ENCODE peak calls at places on chromosome 11, in eight cellular contexts. O is GM23248; P is mesendoderm; G is right lobe of liver; N is lower lobe of right lung; I is Caco-2; M is CD8-positive, alpha-beta memory T cell; D is CD4-positive, alpha-beta memory T cell. W is an unnamed sample. For H3K4me1, H3K36me3 and H3K27me3, the result is how much of the 10 kb centered on the place peaks cover.

GRCh38 chr11:71372693-71373657 is 75.2 kb downstream of the DHCR7 start:
- DNase-seq in I (no peak), N (no peak), D (no peak), M (no peak), P (peak), G (no peak), O (peak), W (no peak)

GRCh38 chr11:96267490-96268010 is 75.4 kb downstream of the MAML2 start:
- DNase-seq in G (no peak), N (no peak), I (no peak), O (no peak), P (no peak), M (no peak), D (peak), W (no peak)

GRCh38 chr11:100308202-100308601 is 378.9 kb upstream of the ARHGAP42 start:
- DNase-seq in D (no peak), P (no peak), M (no peak), O (no peak), N (no peak), G (no peak), I (no peak), W (no peak)

GRCh38 chr11:109998921-109999320 is 94.3 kb upstream of the ZC3H12C start:
- DNase-seq in P (no peak), O (no peak), D (no peak), G (no peak), M (no peak), N (no peak), I (no peak), W (no peak)

GRCh38 chr11:31340903-31341572 is 28.5 kb downstream of the DCDC1 start:
- DNase-seq in M (no peak), N (no peak), G (no peak), I (no peak), O (peak), P (peak), D (peak), W (no peak)

GRCh38 chr11:8243458-8243857 is 20.2 kb downstream of the LMO1 start:
- DNase-seq in M (no peak), O (no peak), G (no peak), I (no peak), D (no peak), P (no peak), N (no peak), W (no peak)

GRCh38 chr11:1005913-1006312 is 30.6 kb downstream of the MUC6 start:
- DNase-seq in D (no peak), O (no peak), M (no peak), N (no peak), P (no peak), I (no peak), G (no peak), W (no peak)

GRCh38 chr11:2752923-2753322 is 53.1 kb upstream of the KCNQ1OT1 start:
- DNase-seq in N (peak), I (peak), G (no peak), O (no peak), P (no peak), M (no peak), D (no peak), W (peak)

GRCh38 chr11:32575070-32575469 is 8.6 kb upstream of the EIF3M start:
- DNase-seq in G (no peak), N (no peak), M (no peak), P (peak), D (no peak), O (no peak), I (peak), W (no peak)

GRCh38 chr11:78331711-78332110 is 85.9 kb downstream of the GAB2 start:
- DNase-seq in G (no peak), P (no peak), I (no peak), M (no peak), O (no peak), N (no peak), D (no peak), W (no peak)

GRCh38 chr11:74726547-74727182 is 4.6 kb downstream of the CHRDL2 start:
- DNase-seq in D (peak), I (peak), O (peak), N (peak), M (peak), P (peak), G (peak), W (peak)

GRCh38 chr11:42768576-42768975 is 543.2 kb upstream of the API5 start:
- DNase-seq in D (no peak), P (no peak), O (no peak), N (no peak), G (no peak), M (no peak), I (no peak), W (no peak)

GRCh38 chr11:68297812-68298658 is 14.4 kb upstream of the LRP5 start:
- DNase-seq in P (peak), N (peak), M (peak), O (peak), I (peak), D (peak), G (peak), W (peak)

GRCh38 chr11:43735931-43736330 is 55.4 kb downstream of the HSD17B12 start:
- DNase-seq in P (no peak), G (no peak), D (no peak), I (no peak), N (no peak), M (no peak), O (peak), W (no peak)

GRCh38 chr11:10294289-10294953 is 402 bp upstream of the SBF2 start:
- DNase-seq in P (peak), O (peak), N (peak), G (peak), I (peak), D (no peak), M (no peak), W (peak)

GRCh38 chr11:16856022-16856471 is 117.6 kb downstream of the C11orf58 start:
- DNase-seq in I (no peak), O (no peak), N (no peak), P (no peak), D (no peak), M (no peak), G (no peak), W (no peak)

GRCh38 chr11:121795206-121795605 is 320.8 kb downstream of the BLID start:
- DNase-seq in G (no peak), I (no peak), P (no peak), D (no peak), O (no peak), N (no peak), M (no peak), W (no peak)

GRCh38 chr11:112837162-112837826 is 123.9 kb upstream of the NCAM1 start:
- DNase-seq in M (no peak), P (peak), O (peak), G (peak), N (no peak), D (no peak), I (no peak), W (no peak)

GRCh38 chr11:65903715-65904114 is 3.5 kb upstream of the FOSL1 start:
- DNase-seq in P (no peak), M (no peak), D (no peak), G (no peak), N (no peak), O (no peak), I (no peak), W (no peak)

GRCh38 chr11:65911682-65912568 is 6.9 kb downstream of the C11orf68 start:
- DNase-seq in I (peak), D (no peak), M (no peak), P (peak), N (no peak), O (peak), G (no peak), W (peak)

GRCh38 chr11:65907878-65908277 is 7.7 kb upstream of the FOSL1 start:
- DNase-seq in I (no peak), N (no peak), O (no peak), D (no peak), P (no peak), M (no peak), G (no peak), W (no peak)

GRCh38 chr11:65903068-65903481 is 2.9 kb upstream of the FOSL1 start:
- DNase-seq in G (no peak), N (no peak), M (no peak), P (peak), O (peak), I (peak), D (no peak), W (no peak)

DNA sequence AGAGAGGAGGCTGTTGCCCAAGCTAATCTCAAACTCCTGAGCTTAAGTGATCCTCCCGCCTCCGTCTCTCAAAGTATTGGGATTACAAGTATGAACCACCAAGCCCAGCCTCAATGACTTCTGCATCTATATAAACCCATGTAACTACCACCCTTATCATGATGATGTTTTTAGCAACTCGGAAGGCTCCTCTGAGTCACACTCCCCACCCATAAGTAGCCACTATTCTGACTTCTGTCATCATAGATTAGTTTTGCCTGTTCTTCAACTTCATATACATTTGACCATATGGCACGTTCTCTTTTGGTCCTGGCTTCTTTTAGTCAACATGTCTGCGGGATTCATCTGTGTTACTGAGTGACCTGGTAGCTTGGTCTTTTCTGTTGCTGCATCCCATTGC is 6.4 kb upstream of the FOSL1 start:
- DNase-seq in I (no peak), N (no peak), G (no peak), P (no peak), O (peak), M (no peak), D (no peak), W (no peak)
- H3K4me1 ChIP-seq in I (under half), N (under half), G (under half), P (under half), O (under half), M (under half), D (under half), W (under half)

DNA sequence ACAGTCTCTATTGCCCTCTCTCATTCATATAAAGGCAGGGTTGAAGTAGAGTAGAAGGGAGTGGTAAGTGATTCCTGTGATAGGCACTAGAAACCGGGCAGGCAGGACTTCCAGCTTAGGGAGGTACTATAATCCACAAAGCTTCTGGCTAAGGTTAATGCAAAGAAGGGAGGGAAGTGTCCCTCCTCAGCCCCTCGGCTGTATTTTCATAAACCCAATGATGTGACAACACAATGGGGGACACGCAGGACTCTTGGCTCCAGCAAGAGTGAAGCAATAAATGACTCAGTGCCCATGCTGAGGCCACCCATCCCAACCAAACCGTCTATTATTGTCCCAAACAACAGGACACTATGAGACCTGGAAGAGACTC is 90.7 kb downstream of the ETS1 start:
- DNase-seq in P (no peak), O (peak), N (no peak), G (no peak), D (no peak), M (no peak), I (no peak), W (no peak)
- H3K36me3 ChIP-seq in P (under half), O (under half), N (under half), G (under half), D (under half), M (under half), I (under half), W (under half)

GRCh38 chr11:34406413-34406812 is 32.3 kb upstream of the CAT start:
- DNase-seq in N (no peak), O (no peak), G (no peak), M (no peak), I (no peak), P (no peak), D (no peak), W (no peak)
- H3K27me3 ChIP-seq in N (under half), O (under half), G (under half), M (under half), I (under half), P (under half), D (under half), W (under half)

GRCh38 chr11:63880031-63880841 is 36.7 kb downstream of the RCOR2 start:
- DNase-seq in G (no peak), M (no peak), I (no peak), O (peak), D (no peak), P (no peak), N (no peak), W (no peak)
- H3K4me1 ChIP-seq in G (under half), M (half or more), I (under half), O (under half), D (half or more), P (under half), N (half or more), W (under half)

GRCh38 chr11:64216879-64217278 is 9.1 kb downstream of the TRPT1 start:
- DNase-seq in M (no peak), N (no peak), D (no peak), O (no peak), P (no peak), G (no peak), I (no peak), W (no peak)

GRCh38 chr11:64219755-64220154 is 6.2 kb downstream of the TRPT1 start:
- DNase-seq in O (no peak), P (no peak), G (no peak), N (no peak), I (peak), M (no peak), D (no peak), W (no peak)

GRCh38 chr11:64220271-64220670 is 5.7 kb downstream of the TRPT1 start:
- DNase-seq in N (no peak), I (no peak), O (no peak), M (no peak), P (no peak), D (no peak), G (no peak), W (peak)

GRCh38 chr11:64219354-64219684 is 6.7 kb downstream of the TRPT1 start:
- DNase-seq in I (no peak), G (peak), D (no peak), P (no peak), N (no peak), M (no peak), O (no peak), W (no peak)

GRCh38 chr11:64218628-64219353 is 7.2 kb downstream of the TRPT1 start:
- DNase-seq in G (peak), P (no peak), O (no peak), N (no peak), M (no peak), I (no peak), D (no peak), W (peak)
- H3K36me3 ChIP-seq in G (under half), P (under half), O (under half), N (half or more), M (under half), I (under half), D (under half), W (under half)

GRCh38 chr11:62919898-62920640 is 1.1 kb downstream of the CHRM1 start:
- DNase-seq in N (peak), P (no peak), M (no peak), I (peak), G (no peak), O (no peak), D (no peak), W (no peak)

GRCh38 chr11:62918531-62918930 is 2.6 kb downstream of the CHRM1 start:
- DNase-seq in D (no peak), I (no peak), G (no peak), M (no peak), N (peak), O (peak), P (peak), W (peak)

GRCh38 chr11:62921201-62921572 is at the start of gene CHRM1:
- DNase-seq in O (no peak), D (no peak), M (no peak), I (no peak), P (no peak), N (no peak), G (no peak), W (peak)

GRCh38 chr11:62917906-62918502 is 3.2 kb downstream of the CHRM1 start:
- DNase-seq in P (no peak), I (no peak), M (no peak), N (peak), D (no peak), O (no peak), G (no peak), W (peak)

DNA sequence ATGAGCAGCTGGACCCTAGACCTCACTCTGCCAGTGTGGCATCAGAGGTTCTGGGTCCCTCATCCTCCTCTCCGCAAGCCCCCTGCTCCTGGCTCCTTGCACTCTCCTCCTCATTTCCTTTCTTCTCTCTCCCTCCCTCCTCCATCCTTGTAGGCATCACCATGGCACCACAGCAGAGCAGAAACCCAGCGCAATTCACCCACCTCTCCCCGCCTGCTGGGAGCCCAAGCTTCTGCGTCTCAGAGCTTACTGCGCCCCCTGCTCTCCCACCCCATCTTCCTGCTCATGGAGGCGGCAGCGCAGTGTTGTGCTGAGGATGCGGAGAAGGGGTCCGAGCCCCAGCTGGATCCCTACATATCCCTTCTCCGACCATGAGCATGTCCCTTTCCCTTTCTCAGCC is 1.7 kb downstream of the CHRM1 start:
- DNase-seq in I (no peak), D (no peak), M (no peak), P (no peak), O (no peak), N (peak), G (no peak), W (no peak)
- H3K27me3 ChIP-seq in I (under half), D (under half), M (under half), P (under half), O (under half), N (under half), G (under half), W (under half)

GRCh38 chr11:118238397-118238796 is 13.6 kb upstream of the JAML start:
- DNase-seq in D (no peak), M (no peak), N (no peak), O (no peak), P (no peak), G (no peak), I (no peak), W (no peak)
- H3K4me1 ChIP-seq in D (half or more), M (half or more), N (half or more), O (under half), P (under half), G (under half), I (half or more), W (under half)

GRCh38 chr11:75878968-75879367 is 64.0 kb downstream of the UVRAG start:
- DNase-seq in D (no peak), I (no peak), M (no peak), G (no peak), O (no peak), N (no peak), P (no peak), W (no peak)

GRCh38 chr11:75888391-75888790 is 73.4 kb downstream of the UVRAG start:
- DNase-seq in P (no peak), D (no peak), O (no peak), M (no peak), G (no peak), I (no peak), N (no peak), W (no peak)

GRCh38 chr11:75879737-75880136 is 64.7 kb downstream of the UVRAG start:
- DNase-seq in M (no peak), P (no peak), N (no peak), D (no peak), O (no peak), I (no peak), G (no peak), W (no peak)

GRCh38 chr11:75884321-75884720 is 69.3 kb downstream of the UVRAG start:
- DNase-seq in O (no peak), I (no peak), G (no peak), M (no peak), P (no peak), D (no peak), N (no peak), W (no peak)
- H3K36me3 ChIP-seq in O (under half), I (under half), G (under half), M (under half), P (under half), D (under half), N (under half), W (under half)